ENCODE peak calls at places on chromosome X, in seven cellular contexts. P is activated CD4-positive, alpha-beta T cell treated with anti-CD3 and anti-CD28 coated beads, Interleukin-2, amount 50 U/mL, for 1 hour; J is HAP-1; G is activated CD8-positive, alpha-beta memory T cell treated with anti-CD3 and anti-CD28 coated beads, Interleukin-2, amount 50 U/mL, for 4 hours; Y is fibroblast of the aortic adventitia; R is GM06990; M is hippocampal formation. N is an unnamed sample.

GRCh38 chrX:48003367-48003757 is 427 bp downstream of the ZNF182 start:
- DNase-seq in M (no peak), R (no peak), P (peak), Y (no peak), J (peak), G (no peak), N (no peak)

GRCh38 chrX:77899081-77899828 is at the start of gene COX7B:
- DNase-seq in Y (peak), J (peak), P (peak), G (peak), M (peak), R (peak), N (no peak)

GRCh38 chrX:12580548-12580947 is 210.7 kb upstream of the PRPS2 start:
- DNase-seq in G (no peak), P (no peak), R (no peak), J (no peak), M (no peak), Y (no peak), N (no peak)

GRCh38 chrX:83759872-83760271 is 101.1 kb upstream of the CYLC1 start:
- DNase-seq in P (no peak), Y (peak), J (no peak), M (peak), G (no peak), R (no peak), N (no peak)

GRCh38 chrX:19824603-19825002 is 62.8 kb downstream of the SH3KBP1 start:
- DNase-seq in Y (no peak), R (no peak), J (no peak), P (no peak), G (peak), M (no peak), N (no peak)

GRCh38 chrX:48957477-48957826 is at the start of gene OTUD5:
- DNase-seq in J (peak), G (peak), Y (no peak), P (peak), M (no peak), R (peak), N (no peak)

GRCh38 chrX:39029221-39029620 is 228.0 kb downstream of the MID1IP1 start:
- DNase-seq in R (no peak), Y (no peak), M (no peak), P (no peak), J (no peak), G (no peak), N (no peak)

GRCh38 chrX:45295587-45295986 is 94.9 kb upstream of the DIPK2B start:
- DNase-seq in R (no peak), M (no peak), G (no peak), J (peak), Y (peak), P (no peak), N (no peak)

GRCh38 chrX:135557344-135557743 is 36.9 kb downstream of the INTS6L start:
- DNase-seq in G (no peak), J (no peak), Y (no peak), P (no peak), M (no peak), R (no peak), N (no peak)

GRCh38 chrX:129613596-129613995 is 41.2 kb downstream of the APLN start:
- DNase-seq in G (no peak), M (no peak), Y (no peak), R (no peak), P (no peak), J (no peak), N (no peak)

GRCh38 chrX:49977319-49978090 is 55.1 kb downstream of the CLCN5 start:
- DNase-seq in G (no peak), P (no peak), J (no peak), Y (no peak), R (no peak), M (no peak), N (no peak)

GRCh38 chrX:48945517-48946348 is 11.7 kb downstream of the OTUD5 start:
- DNase-seq in Y (peak), P (peak), R (no peak), J (peak), M (peak), G (peak), N (no peak)

GRCh38 chrX:46327229-46328081 is 217.8 kb downstream of the ZNF674 start:
- DNase-seq in R (no peak), P (no peak), G (no peak), J (peak), M (no peak), Y (peak), N (no peak)

GRCh38 chrX:7266261-7266660 is 118.3 kb upstream of the PUDP start:
- DNase-seq in G (no peak), R (no peak), P (no peak), Y (no peak), J (no peak), M (no peak), N (no peak)

GRCh38 chrX:41475611-41476241 is 28.6 kb downstream of the NYX start:
- DNase-seq in G (no peak), P (no peak), J (peak), M (no peak), R (no peak), Y (no peak), N (no peak)

GRCh38 chrX:150298841-150299551 is 64.1 kb upstream of the MAMLD1 start:
- DNase-seq in J (no peak), Y (no peak), R (no peak), M (no peak), G (no peak), P (no peak), N (no peak)

N was measured in cortex of kidney.